ENCODE peak calls at places on chromosomes 5 and 9, in six cellular contexts. W is tibial artery, S is keratinocyte, O is upper lobe of right lung, Q is neural progenitor cell, G is mesendoderm. Z is an unnamed sample.
A peak's percentile ranks its signal among the peaks of the same experiment; 100 is the strongest.

GRCh38 chr5:964821-965220 is 43.8 kb upstream of the NKD2 start:
- DNase-seq in W (no peak), S (no peak), O (no peak), Q (no peak), G (no peak), Z (no peak)

GRCh38 chr5:5487961-5488360 is 65.5 kb downstream of the ICE1 start:
- DNase-seq in W (no peak), S (no peak), O (no peak), Q (no peak), G (no peak), Z (no peak)

GRCh38 chr5:91885291-91886265 is 502.5 kb upstream of the ARRDC3 start:
- DNase-seq in W (no peak), S (no peak), O (no peak), Q (no peak), G (peak; percentile 4), Z (no peak)

GRCh38 chr5:157217289-157218024 is 36.8 kb downstream of the ITK start:
- DNase-seq in W (no peak), S (no peak), O (no peak), Q (no peak), G (peak; percentile 19), Z (no peak)

GRCh38 chr9:13485068-13485596 is 205.6 kb upstream of the MPDZ start:
- DNase-seq in W (peak; percentile 76), S (no peak), O (no peak), Q (no peak), G (no peak), Z (no peak)

GRCh38 chr9:130903194-130904069 is 6.8 kb upstream of the QRFP start:
- DNase-seq in W (no peak), S (no peak), O (no peak), Q (no peak), G (no peak), Z (peak; percentile 55)

GRCh38 chr9:101495810-101496209 is 37.8 kb upstream of the RNF20 start:
- DNase-seq in W (no peak), S (no peak), O (no peak), Q (no peak), G (no peak), Z (no peak)

GRCh38 chr5:28473531-28474107 is 1435.2 kb upstream of the CDH9 start:
- DNase-seq in W (no peak), S (no peak), O (no peak), Q (peak; percentile 64), G (peak; percentile 74), Z (peak; percentile 3)

GRCh38 chr9:73782166-73782565 is 630.5 kb downstream of the ANXA1 start:
- DNase-seq in W (no peak), S (no peak), O (no peak), Q (no peak), G (no peak), Z (no peak)

GRCh38 chr9:81777514-81777913 is 88.2 kb upstream of the TLE1 start:
- DNase-seq in W (no peak), S (no peak), O (no peak), Q (no peak), G (no peak), Z (no peak)

GRCh38 chr9:38423939-38424843 is at the start of gene IGFBPL1:
- DNase-seq in W (no peak), S (no peak), O (peak; percentile 69), Q (peak; percentile 88), G (peak; percentile 62), Z (peak; percentile 95)

GRCh38 chr9:94017939-94018531 is 62.9 kb upstream of the BARX1 start:
- DNase-seq in W (no peak), S (no peak), O (no peak), Q (no peak), G (no peak), Z (no peak)

GRCh38 chr5:167897371-167897770 is 394.1 kb upstream of the WWC1 start:
- DNase-seq in W (no peak), S (no peak), O (no peak), Q (no peak), G (no peak), Z (no peak)

GRCh38 chr5:178078197-178078995 is 34.9 kb upstream of the N4BP3 start:
- DNase-seq in W (no peak), S (no peak), O (no peak), Q (no peak), G (no peak), Z (no peak)

GRCh38 chr5:44779167-44779566 is 29.6 kb upstream of the MRPS30 start:
- DNase-seq in W (no peak), S (no peak), O (no peak), Q (no peak), G (no peak), Z (no peak)

GRCh38 chr5:14038341-14038959 is 94.0 kb upstream of the DNAH5 start:
- DNase-seq in W (no peak), S (no peak), O (no peak), Q (no peak), G (peak; percentile 39), Z (no peak)

GRCh38 chr9:109463924-109464625 is 34.0 kb downstream of the PTPN3 start:
- DNase-seq in W (no peak), S (no peak), O (no peak), Q (no peak), G (no peak), Z (no peak)

GRCh38 chr9:128611600-128612394 is 44.9 kb downstream of the DYNC2I2 start:
- DNase-seq in W (no peak), S (no peak), O (no peak), Q (no peak), G (no peak), Z (no peak)
- H3K36me3 ChIP-seq in W (peaks cover 87% of the 10 kb centered on the region), S (peaks cover 59% of the 10 kb centered on the region), O (peaks cover 100% of the 10 kb centered on the region), Q (peaks cover 3% of the 10 kb centered on the region), G (peaks cover 48% of the 10 kb centered on the region), Z (peaks cover 53% of the 10 kb centered on the region)

DNA sequence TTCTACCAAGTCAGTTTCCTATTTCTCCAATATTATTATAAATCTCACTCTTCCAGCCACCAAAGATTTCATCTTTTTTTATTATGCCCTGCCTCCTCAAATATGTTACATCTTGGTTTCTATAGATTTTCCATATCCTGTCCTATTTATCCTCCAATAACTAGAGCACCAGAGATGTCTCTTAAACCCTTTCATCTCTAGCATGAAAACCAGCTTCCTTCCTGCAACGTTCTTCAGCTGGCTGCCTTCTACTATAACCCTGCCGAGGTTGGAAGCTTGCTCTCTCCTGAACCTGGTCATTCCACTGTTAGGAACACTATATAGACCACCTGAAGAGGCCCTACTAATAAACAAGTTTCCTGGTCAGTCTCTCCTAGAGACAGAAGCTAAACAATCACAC is 27.9 kb downstream of the FAM169A start:
- DNase-seq in W (no peak), S (no peak), O (no peak), Q (no peak), G (no peak), Z (no peak)
- H3K36me3 ChIP-seq in W (no peaks in the 10 kb centered on the region), S (peaks cover 8% of the 10 kb centered on the region), O (no peaks in the 10 kb centered on the region), Q (peaks cover 10% of the 10 kb centered on the region), G (no peaks in the 10 kb centered on the region), Z (peaks cover 9% of the 10 kb centered on the region)

GRCh38 chr9:129007766-129008468 is 20.2 kb downstream of the SH3GLB2 start:
- DNase-seq in W (no peak), S (no peak), O (peak; percentile 56), Q (no peak), G (no peak), Z (peak; percentile 62)

GRCh38 chr9:129008469-129008965 is 19.6 kb downstream of the SH3GLB2 start:
- DNase-seq in W (no peak), S (no peak), O (peak; percentile 62), Q (no peak), G (no peak), Z (peak; percentile 41)

GRCh38 chr9:129005336-129005997 is 22.7 kb downstream of the SH3GLB2 start:
- DNase-seq in W (no peak), S (no peak), O (peak; percentile 60), Q (no peak), G (no peak), Z (no peak)

GRCh38 chr9:129006328-129007034 is 21.6 kb downstream of the SH3GLB2 start:
- DNase-seq in W (peak; percentile 69), S (no peak), O (peak; percentile 74), Q (peak; percentile 86), G (peak; percentile 86), Z (peak; percentile 95)

GRCh38 chr9:129007035-129007765 is 20.9 kb downstream of the SH3GLB2 start:
- DNase-seq in W (peak; percentile 65), S (no peak), O (peak; percentile 53), Q (no peak), G (no peak), Z (no peak)
- H3K36me3 ChIP-seq in W (peaks cover 36% of the 10 kb centered on the region), S (peaks cover 38% of the 10 kb centered on the region), O (peaks cover 72% of the 10 kb centered on the region), Q (no peaks in the 10 kb centered on the region), G (peaks cover 23% of the 10 kb centered on the region), Z (peaks cover 29% of the 10 kb centered on the region)

GRCh38 chr5:151202381-151203139 is 21.3 kb downstream of the CCDC69 start:
- DNase-seq in W (no peak), S (peak; percentile 75), O (no peak), Q (no peak), G (no peak), Z (no peak)

GRCh38 chr5:151198861-151199260 is 25.0 kb downstream of the CCDC69 start:
- DNase-seq in W (no peak), S (no peak), O (peak; percentile 26), Q (no peak), G (no peak), Z (no peak)

GRCh38 chr5:151199581-151200185 is 24.2 kb downstream of the CCDC69 start:
- DNase-seq in W (no peak), S (no peak), O (peak; percentile 10), Q (no peak), G (no peak), Z (no peak)

GRCh38 chr5:151204051-151204450 is 19.8 kb downstream of the CCDC69 start:
- DNase-seq in W (no peak), S (no peak), O (no peak), Q (no peak), G (no peak), Z (no peak)

GRCh38 chr5:151200913-151201445 is 22.9 kb downstream of the CCDC69 start:
- DNase-seq in W (no peak), S (no peak), O (no peak), Q (peak; percentile 52), G (no peak), Z (no peak)
- H3K36me3 ChIP-seq in W (no peaks in the 10 kb centered on the region), S (no peaks in the 10 kb centered on the region), O (peaks cover 45% of the 10 kb centered on the region), Q (no peaks in the 10 kb centered on the region), G (no peaks in the 10 kb centered on the region), Z (no peaks in the 10 kb centered on the region)

DNA sequence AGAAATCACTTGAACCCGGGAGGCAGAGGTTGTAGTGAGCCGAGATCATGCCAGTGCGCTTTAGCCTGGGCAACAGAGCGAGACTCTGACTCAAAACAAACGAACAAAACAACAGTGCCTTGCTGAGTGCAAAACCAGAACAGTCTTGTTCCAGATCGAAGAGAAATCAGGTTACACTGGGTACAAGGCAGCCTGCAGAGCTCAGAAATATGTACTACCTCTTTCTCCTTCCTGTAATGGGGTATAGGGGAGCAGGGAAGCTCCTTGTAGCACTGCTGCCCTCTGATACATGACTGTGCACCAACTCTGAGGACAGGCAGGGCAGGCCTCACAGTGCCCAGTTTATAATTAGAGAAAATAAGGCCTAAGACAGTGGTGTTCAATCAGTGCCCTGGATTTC is 24.7 kb downstream of the TBC1D2 start:
- DNase-seq in W (no peak), S (no peak), O (peak; percentile 13), Q (no peak), G (no peak), Z (peak; percentile 1)
- H3K36me3 ChIP-seq in W (peaks cover 25% of the 10 kb centered on the region), S (peaks cover 74% of the 10 kb centered on the region), O (peaks cover 84% of the 10 kb centered on the region), Q (no peaks in the 10 kb centered on the region), G (peaks cover 11% of the 10 kb centered on the region), Z (peaks cover 3% of the 10 kb centered on the region)

DNA sequence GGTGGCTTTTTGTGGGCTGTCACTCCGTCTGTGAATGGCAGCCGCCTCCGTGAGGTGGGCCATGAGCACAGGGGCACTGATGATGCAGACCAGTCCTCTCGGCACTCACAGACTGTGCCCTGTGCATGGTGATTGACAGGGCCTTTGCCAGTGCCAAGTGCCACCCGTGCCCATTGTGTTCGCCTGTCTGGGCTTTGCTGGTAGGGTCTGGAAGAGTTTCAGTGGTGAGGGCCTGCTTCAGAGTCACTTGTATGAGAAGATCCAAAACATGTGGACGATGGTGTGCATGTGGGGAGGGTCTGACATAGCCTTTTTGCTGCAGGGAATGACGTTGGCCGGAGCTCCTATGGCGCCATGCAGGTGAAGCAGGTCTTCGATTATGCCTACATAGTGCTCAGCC is 34.9 kb downstream of the TENT4A start:
- DNase-seq in W (no peak), S (no peak), O (peak; percentile 42), Q (no peak), G (no peak), Z (no peak)
- H3K36me3 ChIP-seq in W (peaks cover 41% of the 10 kb centered on the region), S (peaks cover 53% of the 10 kb centered on the region), O (peaks cover 88% of the 10 kb centered on the region), Q (no peaks in the 10 kb centered on the region), G (peaks cover 4% of the 10 kb centered on the region), Z (peaks cover 18% of the 10 kb centered on the region)

Z was measured in H7.